ENCODE peak calls at places on chromosomes 13 and 19, in four cellular contexts. Z is tibial artery; D is CD8-positive, alpha-beta T cell; R is H9. H is an unnamed sample.

GRCh38 chr19:7272856-7273578 is 21.2 kb downstream of the INSR start:
- DNase-seq in Z (no peak), D (no peak), R (no peak), H (no peak)

GRCh38 chr13:25085125-25085742 is 10.7 kb upstream of the PABPC3 start:
- DNase-seq in Z (no peak), D (no peak), R (peak; percentile 54), H (peak; percentile 66)

GRCh38 chr19:3154957-3155736 is 19.3 kb downstream of the GNA15 start:
- DNase-seq in Z (peak; percentile 81), D (peak; percentile 63), R (no peak), H (peak; percentile 49)

GRCh38 chr13:40149611-40150283 is 494.3 kb downstream of the COG6 start:
- DNase-seq in Z (peak; percentile 74), D (no peak), R (no peak), H (no peak)

GRCh38 chr13:97030705-97031452 is 36.6 kb upstream of the OXGR1 start:
- DNase-seq in Z (no peak), D (no peak), R (no peak), H (peak; percentile 20)

GRCh38 chr19:32224371-32225244 is 120.8 kb upstream of the ZNF507 start:
- DNase-seq in Z (no peak), D (peak; percentile 15), R (peak; percentile 61), H (peak; percentile 69)

GRCh38 chr19:35756373-35757230 is at the start of gene HSPB6:
- DNase-seq in Z (peak; percentile 72), D (no peak), R (peak; percentile 54), H (peak; percentile 68)

GRCh38 chr13:25186187-25186586 is 14.1 kb upstream of the AMER2 start:
- DNase-seq in Z (no peak), D (no peak), R (no peak), H (no peak)

GRCh38 chr13:67996101-67996500 is 766.0 kb upstream of the PCDH9 start:
- DNase-seq in Z (peak; percentile 18), D (no peak), R (no peak), H (no peak)

GRCh38 chr13:94128430-94128829 is 351.1 kb downstream of the DCT start:
- DNase-seq in Z (peak; percentile 62), D (no peak), R (no peak), H (peak; percentile 40)

GRCh38 chr13:51416107-51416506 is 36.7 kb downstream of the INTS6 start:
- DNase-seq in Z (no peak), D (no peak), R (no peak), H (no peak)

GRCh38 chr19:18774107-18774506 is 17.0 kb downstream of the COMP start:
- DNase-seq in Z (no peak), D (no peak), R (no peak), H (no peak)

GRCh38 chr13:29161653-29162052 is 341.5 kb downstream of the MTUS2 start:
- DNase-seq in Z (no peak), D (no peak), R (no peak), H (no peak)

GRCh38 chr13:90197722-90198121 is 1149.8 kb upstream of the MIR17HG start:
- DNase-seq in Z (no peak), D (no peak), R (no peak), H (no peak)

GRCh38 chr19:12995596-12996541 is 594 bp downstream of the NFIX start:
- DNase-seq in Z (no peak), D (no peak), R (no peak), H (no peak)

GRCh38 chr13:30577381-30577780 is 40.3 kb upstream of the USPL1 start:
- DNase-seq in Z (no peak), D (no peak), R (no peak), H (no peak)

GRCh38 chr19:38268539-38268938 is 4.2 kb downstream of the SPINT2 start:
- DNase-seq in Z (no peak), D (no peak), R (no peak), H (no peak)

GRCh38 chr19:5804516-5805464 is at the start of gene NRTN:
- DNase-seq in Z (no peak), D (no peak), R (peak; percentile 67), H (no peak)

GRCh38 chr13:73532582-73532981 is 473.8 kb downstream of the KLF5 start:
- DNase-seq in Z (no peak), D (no peak), R (no peak), H (no peak)

GRCh38 chr13:60032836-60033235 is 130.9 kb downstream of the DIAPH3 start:
- DNase-seq in Z (no peak), D (no peak), R (no peak), H (no peak)

GRCh38 chr19:29289020-29289419 is 76.1 kb upstream of the UQCRFS1 start:
- DNase-seq in Z (no peak), D (no peak), R (no peak), H (no peak)

GRCh38 chr13:109146912-109147624 is 517.7 kb downstream of the MYO16 start:
- DNase-seq in Z (no peak), D (no peak), R (no peak), H (no peak)

GRCh38 chr19:47272448-47273312 is 2.0 kb upstream of the INAFM1 start:
- DNase-seq in Z (peak; percentile 65), D (no peak), R (no peak), H (peak; percentile 37)

GRCh38 chr13:31056650-31057275 is 104.9 kb downstream of the HSPH1 start:
- DNase-seq in Z (no peak), D (no peak), R (no peak), H (no peak)

GRCh38 chr19:3403489-3404323 is 37.3 kb downstream of the NFIC start:
- DNase-seq in Z (peak; percentile 92), D (no peak), R (no peak), H (peak; percentile 82)

GRCh38 chr13:97223711-97224461 is 1.8 kb downstream of the MBNL2 start:
- DNase-seq in Z (peak; percentile 72), D (no peak), R (peak; percentile 41), H (peak; percentile 86)

GRCh38 chr13:43258771-43259170 is 235.4 kb downstream of the DNAJC15 start:
- DNase-seq in Z (no peak), D (no peak), R (no peak), H (no peak)

GRCh38 chr13:66673401-66673800 is 556.7 kb downstream of the PCDH9 start:
- DNase-seq in Z (no peak), D (no peak), R (no peak), H (no peak)

GRCh38 chr19:45168767-45169351 is 8.1 kb upstream of the NKPD1 start:
- DNase-seq in Z (no peak), D (no peak), R (no peak), H (no peak)

GRCh38 chr19:21604941-21605548 is 99.6 kb downstream of the ZNF429 start:
- DNase-seq in Z (no peak), D (no peak), R (no peak), H (no peak)

GRCh38 chr19:5293607-5294089 is 47.0 kb downstream of the PTPRS start:
- DNase-seq in Z (no peak), D (no peak), R (peak; percentile 79), H (no peak)

GRCh38 chr13:35763805-35764170 is 287.3 kb upstream of the MAB21L1 start:
- DNase-seq in Z (no peak), D (no peak), R (no peak), H (no peak)

GRCh38 chr13:80082396-80083096 is 258.4 kb downstream of the SPRY2 start:
- DNase-seq in Z (no peak), D (no peak), R (no peak), H (no peak)

GRCh38 chr13:69274231-69274630 is 833.4 kb upstream of the ATXN8OS start:
- DNase-seq in Z (no peak), D (no peak), R (no peak), H (no peak)

GRCh38 chr13:60572855-60573254 is 175.8 kb downstream of the TDRD3 start:
- DNase-seq in Z (no peak), D (no peak), R (peak; percentile 57), H (no peak)

GRCh38 chr13:113078895-113079720 is 26.5 kb upstream of the F7 start:
- DNase-seq in Z (no peak), D (no peak), R (no peak), H (no peak)

GRCh38 chr13:111962431-111962891 is 104.5 kb upstream of the SOX1 start:
- DNase-seq in Z (no peak), D (no peak), R (peak; percentile 11), H (no peak)

GRCh38 chr13:38223093-38223492 is 126.6 kb upstream of the UFM1 start:
- DNase-seq in Z (no peak), D (no peak), R (no peak), H (no peak)

GRCh38 chr19:14554382-14554812 is 17.5 kb downstream of the NDUFB7 start:
- DNase-seq in Z (no peak), D (no peak), R (peak; percentile 53), H (peak; percentile 63)
- H3K4me1 ChIP-seq in Z (peaks cover 9% of the 10 kb centered on the region), D (peaks cover 60% of the 10 kb centered on the region), R (no peaks in the 10 kb centered on the region), H (peaks cover 34% of the 10 kb centered on the region)

DNA sequence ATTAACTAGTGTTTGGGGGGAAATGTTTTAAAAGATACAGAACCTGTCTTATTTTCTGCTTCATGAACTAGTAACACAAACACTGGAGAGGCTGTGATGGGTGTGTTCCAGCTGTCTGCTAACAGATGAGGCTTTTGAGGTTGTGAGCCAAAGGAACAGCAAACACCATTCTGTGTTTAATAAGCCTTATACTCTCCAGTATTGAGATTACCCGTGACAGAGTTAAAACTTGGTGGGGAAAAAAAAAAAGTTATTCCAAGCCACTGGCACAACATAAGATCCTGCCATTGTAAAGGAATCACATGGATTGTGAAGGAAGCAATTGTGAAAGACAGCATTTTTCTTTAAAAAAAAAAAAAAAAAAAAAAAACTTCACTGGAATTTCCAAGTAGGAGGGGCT is 48.4 kb downstream of the KCTD12 start:
- DNase-seq in Z (no peak), D (no peak), R (no peak), H (no peak)
- H3K4me1 ChIP-seq in Z (no peaks in the 10 kb centered on the region), D (no peaks in the 10 kb centered on the region), R (no peaks in the 10 kb centered on the region), H (no peaks in the 10 kb centered on the region)

GRCh38 chr19:40607311-40607871 is 6.2 kb downstream of the LTBP4 start:
- DNase-seq in Z (no peak), D (no peak), R (peak; percentile 41), H (peak; percentile 56)
- H3K4me1 ChIP-seq in Z (peaks cover 58% of the 10 kb centered on the region), D (peaks cover 59% of the 10 kb centered on the region), R (peaks cover 4% of the 10 kb centered on the region), H (peaks cover 41% of the 10 kb centered on the region)

GRCh38 chr19:8336665-8337064 is 6.4 kb downstream of the KANK3 start:
- DNase-seq in Z (no peak), D (no peak), R (no peak), H (no peak)

GRCh38 chr19:8336072-8336569 is 6.9 kb downstream of the KANK3 start:
- DNase-seq in Z (no peak), D (no peak), R (peak; percentile 75), H (no peak)

GRCh38 chr19:8338835-8339234 is 4.2 kb downstream of the KANK3 start:
- DNase-seq in Z (no peak), D (no peak), R (peak; percentile 43), H (no peak)

GRCh38 chr19:8335343-8336071 is 7.6 kb downstream of the KANK3 start:
- DNase-seq in Z (no peak), D (no peak), R (peak; percentile 73), H (no peak)

GRCh38 chr19:8337728-8338127 is 5.3 kb downstream of the KANK3 start:
- DNase-seq in Z (no peak), D (no peak), R (no peak), H (no peak)
- H3K4me1 ChIP-seq in Z (peaks cover 24% of the 10 kb centered on the region), D (peaks cover 12% of the 10 kb centered on the region), R (no peaks in the 10 kb centered on the region), H (peaks cover 10% of the 10 kb centered on the region)

H was measured in testis.